ENCODE peak calls at places on chromosomes 4 and X, in eight cellular contexts. T, D, Q, A, X, G, I and V are unnamed samples.

GRCh38 chr4:83255584-83255983 is 29.0 kb downstream of the COQ2 start:
- DNase-seq in T (no peak), D (no peak), Q (no peak), A (no peak), X (peak; percentile 56), G (no peak), I (peak; percentile 76), V (no peak)

GRCh38 chr4:77821775-77822174 is 2.6 kb upstream of the CNOT6L start:
- DNase-seq in T (no peak), D (no peak), Q (no peak), A (no peak), X (no peak), G (no peak), I (no peak), V (peak; percentile 25)

GRCh38 chrX:38941675-38942074 is 140.4 kb downstream of the MID1IP1 start:
- DNase-seq in T (no peak), D (no peak), Q (no peak), A (no peak), X (no peak), G (no peak), I (peak; percentile 6), V (no peak)

GRCh38 chr4:45199736-45200135 is 473.4 kb upstream of the GNPDA2 start:
- DNase-seq in T (no peak), D (no peak), Q (no peak), A (no peak), X (no peak), G (no peak), I (no peak), V (no peak)

GRCh38 chrX:31572396-31572795 is 500.6 kb upstream of the FTHL17 start:
- DNase-seq in T (no peak), D (no peak), Q (no peak), A (no peak), X (no peak), G (no peak), I (no peak), V (no peak)

GRCh38 chr4:2138846-2139500 is 79.8 kb downstream of the NAT8L start:
- DNase-seq in T (no peak), D (no peak), Q (no peak), A (no peak), X (no peak), G (no peak), I (no peak), V (no peak)

GRCh38 chr4:42345962-42346544 is 51.2 kb upstream of the SHISA3 start:
- DNase-seq in T (no peak), D (no peak), Q (no peak), A (no peak), X (peak; percentile 10), G (no peak), I (no peak), V (no peak)

GRCh38 chr4:138567696-138568095 is 325.5 kb upstream of the SLC7A11 start:
- DNase-seq in T (no peak), D (no peak), Q (no peak), A (no peak), X (no peak), G (no peak), I (peak; percentile 54), V (no peak)

GRCh38 chr4:43932448-43932847 is 516.2 kb downstream of the KCTD8 start:
- DNase-seq in T (no peak), D (no peak), Q (no peak), A (no peak), X (no peak), G (no peak), I (no peak), V (no peak)

GRCh38 chr4:73127839-73128448 is 58.4 kb upstream of the COX18 start:
- DNase-seq in T (no peak), D (no peak), Q (no peak), A (no peak), X (peak; percentile 35), G (peak; percentile 58), I (peak; percentile 5), V (no peak)

GRCh38 chr4:169351860-169352259 is 81.1 kb upstream of the SH3RF1 start:
- DNase-seq in T (peak; percentile 16), D (no peak), Q (peak; percentile 75), A (no peak), X (no peak), G (no peak), I (peak; percentile 66), V (no peak)

GRCh38 chr4:37737456-37737855 is 51.3 kb upstream of the RELL1 start:
- DNase-seq in T (no peak), D (no peak), Q (no peak), A (no peak), X (no peak), G (no peak), I (peak; percentile 69), V (no peak)

GRCh38 chr4:153362184-153362583 is 17.7 kb downstream of the MND1 start:
- DNase-seq in T (no peak), D (no peak), Q (no peak), A (no peak), X (peak; percentile 5), G (no peak), I (peak; percentile 40), V (no peak)

GRCh38 chr4:105520819-105521790 is 31.3 kb upstream of the ARHGEF38 start:
- DNase-seq in T (no peak), D (no peak), Q (no peak), A (no peak), X (peak; percentile 63), G (peak; percentile 72), I (peak; percentile 32), V (no peak)

DNA sequence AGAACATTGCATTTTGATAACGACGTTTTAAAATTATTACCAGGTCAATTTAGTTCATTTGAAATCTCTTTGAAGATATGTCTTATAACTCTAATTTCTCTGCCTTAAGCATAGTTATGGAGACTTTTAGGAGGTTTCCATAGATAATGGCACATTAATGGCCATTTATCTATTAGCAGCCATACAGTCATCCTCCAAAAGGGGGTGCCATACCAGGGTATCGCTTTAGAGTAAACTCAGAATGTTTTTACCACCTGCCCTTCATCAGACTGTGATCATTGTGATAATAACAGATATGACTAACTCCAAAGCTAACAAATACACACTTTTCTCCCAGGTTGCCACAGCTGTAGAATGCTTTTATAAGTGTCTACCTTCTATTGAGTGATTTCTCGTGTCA is 461.5 kb downstream of the FSTL5 start:
- DNase-seq in T (no peak), D (no peak), Q (no peak), A (no peak), X (no peak), G (no peak), I (no peak), V (no peak)
- TF ChIP-seq CTCF in T (no peak), D (no peak), Q (no peak), A (no peak), X (no peak), G (peak; percentile 60), I (no peak), V (no peak)

GRCh38 chr4:24140892-24141291 is 251.0 kb upstream of the PPARGC1A start:
- DNase-seq in T (no peak), D (no peak), Q (no peak), A (no peak), X (no peak), G (no peak), I (no peak), V (no peak)
- H3K27ac ChIP-seq in T (no peak overlapping the region), D (no peak overlapping the region), Q (no peak overlapping the region), A (no peak overlapping the region), X (no peak overlapping the region), G (no peak overlapping the region), I (no peak overlapping the region), V (no peak overlapping the region)

GRCh38 chr4:103097112-103097511 is 2.5 kb downstream of the BDH2 start:
- DNase-seq in T (no peak), D (no peak), Q (no peak), A (no peak), X (peak; percentile 14), G (no peak), I (no peak), V (no peak)

GRCh38 chr4:103092245-103092644 is 7.4 kb downstream of the BDH2 start:
- DNase-seq in T (no peak), D (no peak), Q (no peak), A (no peak), X (no peak), G (no peak), I (no peak), V (no peak)

GRCh38 chr4:103086565-103086964 is 10.0 kb upstream of the SLC9B2 start:
- DNase-seq in T (no peak), D (no peak), Q (no peak), A (no peak), X (no peak), G (no peak), I (no peak), V (no peak)

GRCh38 chr4:103095080-103095479 is 4.6 kb downstream of the BDH2 start:
- DNase-seq in T (no peak), D (no peak), Q (no peak), A (no peak), X (no peak), G (no peak), I (no peak), V (no peak)

GRCh38 chr4:103091601-103092223 is 7.9 kb downstream of the BDH2 start:
- DNase-seq in T (peak; percentile 22), D (no peak), Q (peak; percentile 25), A (no peak), X (peak; percentile 61), G (peak; percentile 69), I (peak; percentile 79), V (peak; percentile 9)
- H3K36me3 ChIP-seq in T (no peaks in the 10 kb centered on the region), D (peaks cover 60% of the 10 kb centered on the region), Q (no peaks in the 10 kb centered on the region), A (peaks cover 53% of the 10 kb centered on the region), X (no peaks in the 10 kb centered on the region), G (peaks cover 26% of the 10 kb centered on the region), I (peaks cover 24% of the 10 kb centered on the region), V (peaks cover 11% of the 10 kb centered on the region)

DNA sequence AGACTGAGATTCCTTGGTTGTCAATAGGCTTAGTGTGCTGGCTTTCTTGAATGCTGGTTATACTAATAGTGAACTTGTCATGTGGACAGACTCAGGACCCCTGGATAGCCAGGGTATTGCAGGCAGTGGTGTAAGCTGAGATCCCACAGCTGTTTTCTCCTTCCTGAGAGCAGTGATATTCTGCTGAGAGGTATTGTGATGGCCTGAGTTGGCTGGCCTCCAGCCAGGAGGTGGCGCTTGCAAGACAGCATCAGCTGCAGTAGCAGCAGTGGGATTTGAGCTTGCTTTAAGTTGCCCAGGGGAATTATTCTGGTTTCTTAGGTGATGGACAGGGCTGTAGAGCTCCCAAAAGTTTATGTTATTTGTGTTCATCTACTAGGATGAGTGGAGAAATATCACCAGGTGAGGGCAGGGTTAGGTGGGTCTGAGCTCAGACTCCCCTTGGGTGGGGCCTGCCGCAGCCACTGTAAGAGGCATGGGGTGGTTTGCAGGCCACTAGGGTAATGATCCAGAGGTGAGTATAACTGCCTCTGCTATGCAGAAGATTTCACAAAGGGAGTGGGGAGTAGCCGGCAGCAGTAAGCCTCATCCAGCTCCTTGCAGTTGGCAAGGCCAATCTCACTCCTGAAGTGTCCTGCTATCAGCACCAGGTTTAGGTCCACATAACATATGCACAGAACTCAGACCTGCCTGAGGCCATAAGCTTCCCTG is 66.2 kb downstream of the IL15 start:
- DNase-seq in T (no peak), D (no peak), Q (no peak), A (no peak), X (peak; percentile 12), G (peak; percentile 82), I (peak; percentile 49), V (no peak)
- TF ChIP-seq CTCF in T (no peak), D (no peak), Q (no peak), A (no peak), X (no peak), G (peak; percentile 73), I (no peak), V (no peak)